ENCODE peak calls at places on chromosomes 4 and X, in seven cellular contexts. One of them, this sample, is unnamed.

GRCh38 chr4:128841402-128841801 is 31.9 kb downstream of the JADE1 start:
- DNase-seq in colonic mucosa: no peak
- DNase-seq in spleen: no peak
- DNase-seq in stomach: no peak
- DNase-seq in PC-3: peak
- DNase-seq in endodermal cell: peak
- DNase-seq in heart left ventricle: no peak
- DNase-seq in this sample: no peak

GRCh38 chrX:905828-906566 is 275.4 kb downstream of the SHOX start:
- DNase-seq in colonic mucosa: no peak
- DNase-seq in spleen: peak
- DNase-seq in stomach: no peak
- DNase-seq in PC-3: no peak
- DNase-seq in endodermal cell: no peak
- DNase-seq in heart left ventricle: no peak
- DNase-seq in this sample: no peak

GRCh38 chrX:34300871-34301270 is 168.8 kb upstream of the FAM47A start:
- DNase-seq in colonic mucosa: peak
- DNase-seq in spleen: no peak
- DNase-seq in stomach: no peak
- DNase-seq in PC-3: peak
- DNase-seq in endodermal cell: peak
- DNase-seq in heart left ventricle: no peak
- DNase-seq in this sample: no peak

GRCh38 chrX:135707880-135708279 is 5.6 kb upstream of the CT45A1 start:
- DNase-seq in colonic mucosa: peak
- DNase-seq in spleen: no peak
- DNase-seq in stomach: no peak
- DNase-seq in PC-3: peak
- DNase-seq in endodermal cell: peak
- DNase-seq in heart left ventricle: no peak
- DNase-seq in this sample: no peak

GRCh38 chr4:94892051-94892450 is 134.3 kb downstream of the BMPR1B start:
- DNase-seq in colonic mucosa: no peak
- DNase-seq in spleen: no peak
- DNase-seq in stomach: no peak
- DNase-seq in PC-3: peak
- DNase-seq in endodermal cell: no peak
- DNase-seq in heart left ventricle: no peak
- DNase-seq in this sample: no peak

GRCh38 chr4:185541251-185541671 is 6.0 kb upstream of the PDLIM3 start:
- DNase-seq in colonic mucosa: peak
- DNase-seq in spleen: no peak
- DNase-seq in stomach: no peak
- DNase-seq in PC-3: no peak
- DNase-seq in endodermal cell: no peak
- DNase-seq in heart left ventricle: peak
- DNase-seq in this sample: peak

GRCh38 chrX:153449306-153450113 is 3.7 kb upstream of the TREX2 start:
- DNase-seq in colonic mucosa: no peak
- DNase-seq in spleen: no peak
- DNase-seq in stomach: no peak
- DNase-seq in PC-3: no peak
- DNase-seq in endodermal cell: no peak
- DNase-seq in heart left ventricle: no peak
- DNase-seq in this sample: no peak

GRCh38 chr4:81470456-81471327 is 1.0 kb downstream of the RASGEF1B start:
- DNase-seq in colonic mucosa: peak
- DNase-seq in spleen: peak
- DNase-seq in stomach: peak
- DNase-seq in PC-3: peak
- DNase-seq in endodermal cell: peak
- DNase-seq in heart left ventricle: peak
- DNase-seq in this sample: peak

GRCh38 chrX:19017271-19017670 is 33.4 kb upstream of the PHKA2 start:
- DNase-seq in colonic mucosa: peak
- DNase-seq in spleen: no peak
- DNase-seq in stomach: no peak
- DNase-seq in PC-3: peak
- DNase-seq in endodermal cell: peak
- DNase-seq in heart left ventricle: no peak
- DNase-seq in this sample: no peak

GRCh38 chrX:34734383-34734782 is 77.3 kb upstream of the TMEM47 start:
- DNase-seq in colonic mucosa: no peak
- DNase-seq in spleen: no peak
- DNase-seq in stomach: no peak
- DNase-seq in PC-3: peak
- DNase-seq in endodermal cell: no peak
- DNase-seq in heart left ventricle: no peak
- DNase-seq in this sample: no peak

GRCh38 chr4:165666836-165667235 is 206.2 kb upstream of the TLL1 start:
- DNase-seq in colonic mucosa: no peak
- DNase-seq in spleen: no peak
- DNase-seq in stomach: no peak
- DNase-seq in PC-3: no peak
- DNase-seq in endodermal cell: no peak
- DNase-seq in heart left ventricle: no peak
- DNase-seq in this sample: no peak

GRCh38 chr4:24433515-24434192 is 150.7 kb downstream of the DHX15 start:
- DNase-seq in colonic mucosa: no peak
- DNase-seq in spleen: no peak
- DNase-seq in stomach: no peak
- DNase-seq in PC-3: no peak
- DNase-seq in endodermal cell: no peak
- DNase-seq in heart left ventricle: no peak
- DNase-seq in this sample: no peak

GRCh38 chr4:56077676-56078075 is 128.9 kb downstream of the CEP135 start:
- DNase-seq in colonic mucosa: no peak
- DNase-seq in spleen: no peak
- DNase-seq in stomach: no peak
- DNase-seq in PC-3: no peak
- DNase-seq in endodermal cell: no peak
- DNase-seq in heart left ventricle: no peak
- DNase-seq in this sample: no peak

GRCh38 chr4:1206299-1207156 is 34.1 kb upstream of the SPON2 start:
- DNase-seq in colonic mucosa: peak
- DNase-seq in spleen: peak
- DNase-seq in stomach: no peak
- DNase-seq in PC-3: no peak
- DNase-seq in endodermal cell: peak
- DNase-seq in heart left ventricle: peak
- DNase-seq in this sample: peak

GRCh38 chr4:76053730-76054129 is 17.9 kb upstream of the CXCL11 start:
- DNase-seq in colonic mucosa: no peak
- DNase-seq in spleen: no peak
- DNase-seq in stomach: no peak
- DNase-seq in PC-3: no peak
- DNase-seq in endodermal cell: no peak
- DNase-seq in heart left ventricle: no peak
- DNase-seq in this sample: no peak

GRCh38 chr4:15765910-15766703 is 12.0 kb upstream of the CD38 start:
- DNase-seq in colonic mucosa: peak
- DNase-seq in spleen: no peak
- DNase-seq in stomach: no peak
- DNase-seq in PC-3: no peak
- DNase-seq in endodermal cell: no peak
- DNase-seq in heart left ventricle: no peak
- DNase-seq in this sample: no peak

GRCh38 chr4:55609393-55609821 is 17.4 kb upstream of the PDCL2 start:
- DNase-seq in colonic mucosa: no peak
- DNase-seq in spleen: no peak
- DNase-seq in stomach: no peak
- DNase-seq in PC-3: peak
- DNase-seq in endodermal cell: no peak
- DNase-seq in heart left ventricle: no peak
- DNase-seq in this sample: no peak

GRCh38 chr4:85952518-85952917 is 407.3 kb downstream of the MAPK10 start:
- DNase-seq in colonic mucosa: no peak
- DNase-seq in spleen: no peak
- DNase-seq in stomach: no peak
- DNase-seq in PC-3: peak
- DNase-seq in endodermal cell: no peak
- DNase-seq in heart left ventricle: no peak
- DNase-seq in this sample: no peak

GRCh38 chrX:71111851-71112468 is 583 bp upstream of the IL2RG start:
- DNase-seq in colonic mucosa: no peak
- DNase-seq in spleen: peak
- DNase-seq in stomach: no peak
- DNase-seq in PC-3: no peak
- DNase-seq in endodermal cell: no peak
- DNase-seq in heart left ventricle: no peak
- DNase-seq in this sample: no peak

DNA sequence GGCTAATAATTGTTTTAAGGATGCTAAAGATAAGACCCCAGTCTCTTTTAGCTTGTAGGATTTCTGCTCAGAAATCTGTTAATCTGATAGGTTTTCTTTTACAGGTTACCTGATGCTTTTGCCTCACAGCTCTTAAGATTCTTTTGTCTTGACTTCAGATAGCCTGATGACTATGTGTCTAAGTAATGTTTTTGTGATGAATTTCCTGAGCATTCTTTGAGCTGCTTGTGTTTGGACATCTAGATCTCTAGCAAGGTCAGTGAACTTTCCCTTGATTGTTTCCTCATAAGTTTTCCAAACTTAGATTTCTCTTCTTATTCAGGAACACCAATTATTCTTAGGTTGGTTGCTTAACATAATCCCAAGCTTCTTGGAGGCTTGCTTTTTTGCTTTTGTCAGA is 104.1 kb downstream of the ZNF518B start:
- DNase-seq in colonic mucosa: no peak
- DNase-seq in spleen: no peak
- DNase-seq in stomach: no peak
- DNase-seq in PC-3: no peak
- DNase-seq in endodermal cell: no peak
- DNase-seq in heart left ventricle: no peak
- DNase-seq in this sample: no peak
- H3K27ac ChIP-seq in colonic mucosa: no peak
- H3K27ac ChIP-seq in spleen: no peak
- H3K27ac ChIP-seq in stomach: no peak
- H3K27ac ChIP-seq in PC-3: no peak
- H3K27ac ChIP-seq in endodermal cell: no peak
- H3K27ac ChIP-seq in heart left ventricle: no peak
- H3K27ac ChIP-seq in this sample: no peak

DNA sequence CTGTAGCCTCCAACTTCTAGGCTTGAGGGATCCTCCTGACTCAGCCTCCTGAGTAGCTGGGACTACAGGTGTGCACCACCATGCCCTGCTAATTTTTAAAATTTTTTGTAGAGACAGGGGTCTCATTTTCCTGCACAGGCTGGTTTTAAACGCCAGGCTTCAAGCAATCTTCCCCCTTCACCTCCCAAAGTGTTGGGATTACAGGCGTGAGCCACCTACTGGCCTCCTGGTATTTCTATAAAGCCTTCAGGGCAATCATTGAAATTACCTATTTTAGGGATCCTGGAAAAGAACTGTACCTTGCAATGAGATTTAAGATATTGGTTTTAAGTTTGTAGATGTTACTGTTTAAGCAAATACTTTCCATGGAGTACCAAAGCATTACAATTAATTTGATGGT is 13.5 kb upstream of the PLS3 start:
- DNase-seq in colonic mucosa: no peak
- DNase-seq in spleen: no peak
- DNase-seq in stomach: no peak
- DNase-seq in PC-3: peak
- DNase-seq in endodermal cell: peak
- DNase-seq in heart left ventricle: no peak
- DNase-seq in this sample: no peak
- TF ChIP-seq CTCF in colonic mucosa: no peak
- TF ChIP-seq CTCF in spleen: no peak
- TF ChIP-seq CTCF in stomach: no peak
- TF ChIP-seq CTCF in PC-3: peak
- TF ChIP-seq CTCF in endodermal cell: peak
- TF ChIP-seq CTCF in heart left ventricle: no peak
- TF ChIP-seq CTCF in this sample: no peak

DNA sequence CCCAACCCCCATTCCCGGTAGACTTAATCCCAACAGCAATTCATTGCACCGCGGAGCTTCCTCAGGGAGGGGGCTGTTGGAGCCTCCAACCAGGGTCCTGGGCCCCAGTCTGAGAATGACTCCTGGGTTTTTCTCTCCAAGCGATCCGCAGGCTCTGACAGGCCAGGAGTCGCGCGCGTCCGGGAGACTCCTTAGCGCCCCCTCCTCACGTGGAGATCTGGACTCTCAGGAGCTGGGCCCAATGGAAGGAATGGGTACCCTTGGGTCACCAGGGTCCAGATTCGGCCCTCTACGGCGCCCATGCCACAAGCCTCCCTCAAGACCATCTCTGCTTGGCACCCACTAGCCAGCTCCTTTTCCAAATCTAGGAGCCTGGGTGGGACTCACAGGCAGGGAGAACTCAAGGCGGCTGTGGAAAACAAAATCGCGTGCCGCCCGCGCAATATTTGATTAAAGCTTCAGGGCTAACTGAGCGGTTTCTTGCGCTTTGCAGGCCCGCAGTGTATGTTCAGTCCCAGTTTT is 7.1 kb downstream of the HAND2 start:
- DNase-seq in colonic mucosa: no peak
- DNase-seq in spleen: no peak
- DNase-seq in stomach: no peak
- DNase-seq in PC-3: no peak
- DNase-seq in endodermal cell: no peak
- DNase-seq in heart left ventricle: peak
- DNase-seq in this sample: no peak
- H3K4me3 ChIP-seq in colonic mucosa: no peak
- H3K4me3 ChIP-seq in spleen: no peak
- H3K4me3 ChIP-seq in stomach: peak
- H3K4me3 ChIP-seq in PC-3: no peak
- H3K4me3 ChIP-seq in endodermal cell: peak
- H3K4me3 ChIP-seq in heart left ventricle: peak
- H3K4me3 ChIP-seq in this sample: peak

DNA sequence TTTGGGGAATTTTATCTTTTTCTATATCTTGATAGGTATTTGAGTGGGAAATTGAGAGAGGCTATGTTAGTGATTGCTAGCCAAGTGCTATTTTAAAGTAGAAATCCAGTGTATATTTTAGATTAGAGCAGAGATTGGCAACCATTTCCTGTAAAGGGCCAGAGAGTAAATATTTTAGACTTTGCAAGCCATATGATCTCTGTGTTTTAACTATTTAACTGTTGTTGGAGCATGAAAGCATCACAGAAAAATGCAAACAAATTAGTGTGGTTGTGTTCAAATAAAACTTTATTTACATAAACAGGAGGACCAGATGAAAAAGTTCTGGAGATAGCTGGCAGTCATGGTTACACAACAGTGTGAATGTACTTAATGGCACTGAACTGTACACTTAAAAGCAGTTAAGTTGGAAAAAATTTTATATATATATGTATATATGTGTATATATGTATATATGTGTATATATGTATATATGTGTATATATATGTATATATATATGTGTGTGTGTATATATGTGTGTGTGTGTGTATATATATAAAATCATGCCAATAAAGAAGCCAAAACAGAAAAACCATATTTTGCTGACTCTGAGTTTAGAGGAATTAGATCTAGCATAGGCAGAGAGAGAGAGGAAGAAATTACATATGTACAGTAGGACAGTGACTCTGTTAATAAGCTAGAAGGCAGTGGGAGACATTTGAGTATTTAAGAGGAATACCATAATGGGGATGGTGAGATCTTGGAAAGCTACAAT is 83.4 kb downstream of the TMEM164 start:
- DNase-seq in colonic mucosa: no peak
- DNase-seq in spleen: no peak
- DNase-seq in stomach: no peak
- DNase-seq in PC-3: peak
- DNase-seq in endodermal cell: no peak
- DNase-seq in heart left ventricle: no peak
- DNase-seq in this sample: no peak
- H3K27ac ChIP-seq in colonic mucosa: no peak
- H3K27ac ChIP-seq in spleen: no peak
- H3K27ac ChIP-seq in stomach: peak
- H3K27ac ChIP-seq in PC-3: peak
- H3K27ac ChIP-seq in endodermal cell: no peak
- H3K27ac ChIP-seq in heart left ventricle: no peak
- H3K27ac ChIP-seq in this sample: no peak

GRCh38 chrX:117120700-117121099 is 657.9 kb upstream of the CT83 start:
- DNase-seq in colonic mucosa: no peak
- DNase-seq in spleen: no peak
- DNase-seq in stomach: no peak
- DNase-seq in PC-3: no peak
- DNase-seq in endodermal cell: peak
- DNase-seq in heart left ventricle: no peak
- DNase-seq in this sample: no peak
- TF ChIP-seq CTCF in colonic mucosa: no peak
- TF ChIP-seq CTCF in spleen: no peak
- TF ChIP-seq CTCF in stomach: no peak
- TF ChIP-seq CTCF in PC-3: no peak
- TF ChIP-seq CTCF in endodermal cell: peak
- TF ChIP-seq CTCF in heart left ventricle: no peak
- TF ChIP-seq CTCF in this sample: no peak